ENCODE peak calls at places on chromosomes 13 and 19, in six cellular contexts. F, V, Q, R, O and I are unnamed samples. For H3K4me1 and H3K9me3, the result is how much of the 10 kb centered on the place peaks cover.

GRCh38 chr13:90640976-90641375 is 706.5 kb upstream of the MIR17HG start:
- DNase-seq in F (no peak), V (no peak), Q (no peak), R (no peak), O (no peak), I (no peak)

GRCh38 chr13:31045621-31046081 is 113.2 kb downstream of the TEX26 start:
- DNase-seq in F (no peak), V (peak), Q (no peak), R (peak), O (peak), I (peak)

GRCh38 chr19:55014714-55015113 is 23.4 kb downstream of the GP6 start:
- DNase-seq in F (no peak), V (no peak), Q (no peak), R (peak), O (no peak), I (peak)

GRCh38 chr19:45177817-45178261 is at the start of gene TRAPPC6A:
- DNase-seq in F (no peak), V (no peak), Q (no peak), R (no peak), O (no peak), I (no peak)

GRCh38 chr13:29230446-29230845 is 365.0 kb downstream of the SLC7A1 start:
- DNase-seq in F (no peak), V (no peak), Q (no peak), R (no peak), O (no peak), I (no peak)

GRCh38 chr13:94322925-94323324 is 156.6 kb downstream of the DCT start:
- DNase-seq in F (no peak), V (no peak), Q (no peak), R (no peak), O (no peak), I (no peak)

GRCh38 chr19:47068876-47069406 is 20.5 kb upstream of the TMEM160 start:
- DNase-seq in F (no peak), V (no peak), Q (no peak), R (no peak), O (no peak), I (no peak)

GRCh38 chr13:105519766-105520165 is 1015.7 kb downstream of the EFNB2 start:
- DNase-seq in F (no peak), V (no peak), Q (no peak), R (no peak), O (no peak), I (no peak)

GRCh38 chr13:74000906-74001305 is 133.3 kb downstream of the KLF12 start:
- DNase-seq in F (no peak), V (no peak), Q (no peak), R (no peak), O (no peak), I (no peak)

GRCh38 chr19:18770663-18771327 is 20.3 kb downstream of the COMP start:
- DNase-seq in F (no peak), V (no peak), Q (no peak), R (no peak), O (no peak), I (no peak)

GRCh38 chr19:45395524-45396388 is 9.1 kb downstream of the PPP1R13L start:
- DNase-seq in F (no peak), V (no peak), Q (no peak), R (no peak), O (no peak), I (no peak)

GRCh38 chr13:53201454-53202225 is 173.0 kb downstream of the OLFM4 start:
- DNase-seq in F (no peak), V (no peak), Q (no peak), R (no peak), O (no peak), I (no peak)

GRCh38 chr13:52849727-52850395 is 1.4 kb upstream of the PCDH8 start:
- DNase-seq in F (no peak), V (no peak), Q (no peak), R (no peak), O (no peak), I (no peak)

GRCh38 chr13:38951525-38952313 is 38.9 kb downstream of the STOML3 start:
- DNase-seq in F (no peak), V (no peak), Q (no peak), R (no peak), O (no peak), I (no peak)

GRCh38 chr19:41324921-41325639 is 15.1 kb downstream of the CCDC97 start:
- DNase-seq in F (peak), V (no peak), Q (no peak), R (peak), O (no peak), I (no peak)

GRCh38 chr13:93480553-93481106 is 254.0 kb downstream of the GPC6 start:
- DNase-seq in F (no peak), V (no peak), Q (no peak), R (no peak), O (no peak), I (no peak)

GRCh38 chr19:49114630-49115363 is 627 bp downstream of the LIN7B start:
- DNase-seq in F (peak), V (peak), Q (peak), R (peak), O (peak), I (peak)

GRCh38 chr13:40236566-40237168 is 429.8 kb downstream of the FOXO1 start:
- DNase-seq in F (peak), V (no peak), Q (no peak), R (peak), O (no peak), I (no peak)

GRCh38 chr13:42788601-42789000 is 7.2 kb downstream of the FAM216B start:
- DNase-seq in F (no peak), V (no peak), Q (no peak), R (no peak), O (no peak), I (no peak)

GRCh38 chr19:45498411-45499195 is at the start of gene PPM1N:
- DNase-seq in F (no peak), V (peak), Q (peak), R (no peak), O (peak), I (peak)

GRCh38 chr19:10874019-10874418 is 2.7 kb downstream of the CARM1 start:
- DNase-seq in F (no peak), V (no peak), Q (no peak), R (no peak), O (no peak), I (no peak)

GRCh38 chr13:110525328-110526319 is 35.9 kb downstream of the RAB20 start:
- DNase-seq in F (no peak), V (no peak), Q (peak), R (peak), O (peak), I (peak)

GRCh38 chr19:13841339-13842293 is 35.3 kb upstream of the NANOS3 start:
- DNase-seq in F (peak), V (no peak), Q (no peak), R (peak), O (peak), I (peak)
- H3K4me1 ChIP-seq in F (under half), V (half or more), Q (half or more), R (half or more), O (half or more), I (half or more)

GRCh38 chr19:35168261-35168660 is 13.7 kb downstream of the FXYD5 start:
- DNase-seq in F (no peak), V (no peak), Q (no peak), R (peak), O (no peak), I (no peak)

GRCh38 chr19:35171730-35172129 is 17.2 kb downstream of the FXYD5 start:
- DNase-seq in F (no peak), V (no peak), Q (no peak), R (peak), O (no peak), I (no peak)

GRCh38 chr19:35169226-35169995 is 14.9 kb downstream of the FXYD5 start:
- DNase-seq in F (no peak), V (no peak), Q (no peak), R (peak), O (no peak), I (no peak)

GRCh38 chr19:35167251-35168119 is 12.9 kb downstream of the FXYD5 start:
- DNase-seq in F (no peak), V (no peak), Q (peak), R (peak), O (peak), I (no peak)

GRCh38 chr19:35170359-35171061 is 16.0 kb downstream of the FXYD5 start:
- DNase-seq in F (no peak), V (no peak), Q (no peak), R (peak), O (no peak), I (no peak)
- H3K27ac ChIP-seq in F (no peak), V (no peak), Q (no peak), R (no peak), O (no peak), I (no peak)

GRCh38 chr19:30361721-30362120 is 10.5 kb upstream of the ZNF536 start:
- DNase-seq in F (no peak), V (no peak), Q (no peak), R (no peak), O (no peak), I (no peak)
- H3K9me3 ChIP-seq in F (under half), V (under half), Q (under half), R (under half), O (under half), I (under half)

GRCh38 chr13:113820813-113821651 is 42.8 kb downstream of the GAS6 start:
- DNase-seq in F (peak), V (no peak), Q (no peak), R (peak), O (no peak), I (no peak)

GRCh38 chr13:113822266-113822665 is 41.6 kb downstream of the GAS6 start:
- DNase-seq in F (no peak), V (no peak), Q (no peak), R (no peak), O (no peak), I (no peak)

GRCh38 chr13:113821847-113822246 is 42.0 kb downstream of the GAS6 start:
- DNase-seq in F (no peak), V (no peak), Q (no peak), R (no peak), O (no peak), I (no peak)

GRCh38 chr13:113823771-113824170 is 40.1 kb downstream of the GAS6 start:
- DNase-seq in F (no peak), V (no peak), Q (no peak), R (no peak), O (no peak), I (no peak)

DNA sequence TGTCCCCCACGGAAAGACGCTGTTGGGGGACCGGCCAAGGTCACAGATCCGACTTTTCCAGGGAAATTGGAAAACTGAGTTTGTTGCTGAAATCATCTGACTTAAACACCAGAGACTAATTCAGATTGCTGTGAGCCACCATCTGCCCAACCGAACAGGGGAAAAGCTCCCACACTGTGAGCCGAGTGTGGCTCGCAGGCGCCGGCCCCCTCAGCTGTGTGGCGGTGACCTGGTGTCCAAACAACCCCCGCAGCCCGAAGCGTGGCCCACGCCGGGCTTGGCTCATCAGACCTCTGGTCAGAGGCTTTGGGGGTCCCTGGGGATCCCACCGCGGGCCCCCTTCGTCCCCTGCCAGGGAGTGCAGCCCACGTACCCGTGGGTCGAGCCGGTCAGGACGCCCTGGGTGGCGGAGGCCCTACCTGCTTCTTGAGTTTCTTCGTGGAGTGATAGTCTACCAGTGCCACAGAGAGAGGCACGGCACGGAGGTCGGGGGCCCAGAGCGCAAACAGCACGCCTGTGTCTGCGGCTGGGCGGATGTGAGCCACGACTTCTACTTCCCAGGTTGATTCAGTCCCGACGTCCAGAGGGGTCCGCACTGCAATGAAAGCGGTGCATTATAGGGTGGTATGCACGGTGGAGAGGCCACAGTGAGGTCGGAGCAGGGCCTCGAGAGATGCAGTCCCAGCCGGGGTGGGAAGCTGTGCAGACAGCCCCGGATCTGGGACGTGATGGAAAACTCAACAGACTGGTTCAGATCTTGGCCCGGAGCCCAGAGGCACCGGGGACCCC is 40.7 kb downstream of the GAS6 start:
- DNase-seq in F (no peak), V (no peak), Q (no peak), R (no peak), O (no peak), I (no peak)
- H3K4me1 ChIP-seq in F (under half), V (under half), Q (under half), R (under half), O (under half), I (under half)

GRCh38 chr19:15136234-15136954 is 29.2 kb downstream of the SYDE1 start:
- DNase-seq in F (peak), V (no peak), Q (no peak), R (no peak), O (no peak), I (no peak)

GRCh38 chr19:15141143-15141542 is 33.9 kb downstream of the SYDE1 start:
- DNase-seq in F (no peak), V (no peak), Q (no peak), R (peak), O (no peak), I (no peak)

GRCh38 chr19:15142313-15142712 is 35.1 kb downstream of the SYDE1 start:
- DNase-seq in F (no peak), V (no peak), Q (no peak), R (peak), O (no peak), I (no peak)

GRCh38 chr19:15138427-15138826 is 31.2 kb downstream of the SYDE1 start:
- DNase-seq in F (no peak), V (no peak), Q (no peak), R (no peak), O (no peak), I (no peak)

GRCh38 chr19:15137777-15138176 is 30.6 kb downstream of the SYDE1 start:
- DNase-seq in F (no peak), V (no peak), Q (no peak), R (no peak), O (no peak), I (no peak)
- H3K27ac ChIP-seq in F (no peak), V (no peak), Q (no peak), R (no peak), O (no peak), I (no peak)

GRCh38 chr19:52102782-52103181 is 7.2 kb upstream of the ZNF841 start:
- DNase-seq in F (no peak), V (no peak), Q (no peak), R (no peak), O (no peak), I (no peak)
- H3K9me3 ChIP-seq in F (under half), V (under half), Q (under half), R (under half), O (under half), I (half or more)

GRCh38 chr19:38542040-38542439 is 75.7 kb downstream of the MAP4K1 start:
- DNase-seq in F (no peak), V (no peak), Q (no peak), R (no peak), O (no peak), I (no peak)
- H3K4me1 ChIP-seq in F (under half), V (under half), Q (under half), R (under half), O (under half), I (under half)